ENCODE peak calls at places on chromosome 9, in nine cellular contexts. One of them, this sample, is unnamed.

GRCh38 chr9:86732514-86732913 is 214.8 kb downstream of the GAS1 start:
- DNase-seq in cardiac fibroblast: peak
- DNase-seq in cardiac muscle cell: peak
- DNase-seq in kidney epithelial cell: peak
- DNase-seq in AG04449: no peak
- DNase-seq in AG04450: no peak
- DNase-seq in HCT116: no peak
- DNase-seq in fibroblast of lung: peak
- DNase-seq in lower leg skin: peak
- DNase-seq in this sample: peak

GRCh38 chr9:13139641-13140171 is 139.8 kb downstream of the MPDZ start:
- DNase-seq in cardiac fibroblast: peak
- DNase-seq in cardiac muscle cell: peak
- DNase-seq in kidney epithelial cell: peak
- DNase-seq in AG04449: peak
- DNase-seq in AG04450: peak
- DNase-seq in HCT116: no peak
- DNase-seq in fibroblast of lung: peak
- DNase-seq in lower leg skin: no peak
- DNase-seq in this sample: peak

GRCh38 chr9:8486095-8486494 is 686.5 kb upstream of the DMAC1 start:
- DNase-seq in cardiac fibroblast: peak
- DNase-seq in cardiac muscle cell: peak
- DNase-seq in kidney epithelial cell: peak
- DNase-seq in AG04449: no peak
- DNase-seq in AG04450: no peak
- DNase-seq in HCT116: no peak
- DNase-seq in fibroblast of lung: peak
- DNase-seq in lower leg skin: no peak
- DNase-seq in this sample: no peak

GRCh38 chr9:132511191-132511999 is 71.0 kb upstream of the BARHL1 start:
- DNase-seq in cardiac fibroblast: no peak
- DNase-seq in cardiac muscle cell: no peak
- DNase-seq in kidney epithelial cell: no peak
- DNase-seq in AG04449: no peak
- DNase-seq in AG04450: no peak
- DNase-seq in HCT116: no peak
- DNase-seq in fibroblast of lung: no peak
- DNase-seq in lower leg skin: no peak
- DNase-seq in this sample: peak

GRCh38 chr9:95854386-95855015 is 21.0 kb upstream of the ERCC6L2 start:
- DNase-seq in cardiac fibroblast: peak
- DNase-seq in cardiac muscle cell: peak
- DNase-seq in kidney epithelial cell: no peak
- DNase-seq in AG04449: peak
- DNase-seq in AG04450: peak
- DNase-seq in HCT116: no peak
- DNase-seq in fibroblast of lung: peak
- DNase-seq in lower leg skin: no peak
- DNase-seq in this sample: peak

GRCh38 chr9:89036862-89037261 is 45.6 kb downstream of the S1PR3 start:
- DNase-seq in cardiac fibroblast: no peak
- DNase-seq in cardiac muscle cell: no peak
- DNase-seq in kidney epithelial cell: no peak
- DNase-seq in AG04449: no peak
- DNase-seq in AG04450: no peak
- DNase-seq in HCT116: no peak
- DNase-seq in fibroblast of lung: no peak
- DNase-seq in lower leg skin: no peak
- DNase-seq in this sample: no peak

GRCh38 chr9:76090330-76090729 is 199.9 kb downstream of the PCSK5 start:
- DNase-seq in cardiac fibroblast: no peak
- DNase-seq in cardiac muscle cell: no peak
- DNase-seq in kidney epithelial cell: no peak
- DNase-seq in AG04449: no peak
- DNase-seq in AG04450: no peak
- DNase-seq in HCT116: no peak
- DNase-seq in fibroblast of lung: no peak
- DNase-seq in lower leg skin: no peak
- DNase-seq in this sample: no peak

GRCh38 chr9:83933804-83934203 is 12.6 kb upstream of the KIF27 start:
- DNase-seq in cardiac fibroblast: peak
- DNase-seq in cardiac muscle cell: peak
- DNase-seq in kidney epithelial cell: no peak
- DNase-seq in AG04449: no peak
- DNase-seq in AG04450: no peak
- DNase-seq in HCT116: no peak
- DNase-seq in fibroblast of lung: peak
- DNase-seq in lower leg skin: no peak
- DNase-seq in this sample: no peak

GRCh38 chr9:127187231-127187956 is 65.0 kb upstream of the ANGPTL2 start:
- DNase-seq in cardiac fibroblast: peak
- DNase-seq in cardiac muscle cell: peak
- DNase-seq in kidney epithelial cell: peak
- DNase-seq in AG04449: peak
- DNase-seq in AG04450: peak
- DNase-seq in HCT116: peak
- DNase-seq in fibroblast of lung: peak
- DNase-seq in lower leg skin: peak
- DNase-seq in this sample: peak

GRCh38 chr9:127186799-127187198 is 64.4 kb upstream of the ANGPTL2 start:
- DNase-seq in cardiac fibroblast: no peak
- DNase-seq in cardiac muscle cell: no peak
- DNase-seq in kidney epithelial cell: no peak
- DNase-seq in AG04449: no peak
- DNase-seq in AG04450: no peak
- DNase-seq in HCT116: no peak
- DNase-seq in fibroblast of lung: no peak
- DNase-seq in lower leg skin: no peak
- DNase-seq in this sample: no peak

GRCh38 chr9:127185931-127186781 is 63.7 kb upstream of the ANGPTL2 start:
- DNase-seq in cardiac fibroblast: peak
- DNase-seq in cardiac muscle cell: peak
- DNase-seq in kidney epithelial cell: no peak
- DNase-seq in AG04449: peak
- DNase-seq in AG04450: no peak
- DNase-seq in HCT116: no peak
- DNase-seq in fibroblast of lung: peak
- DNase-seq in lower leg skin: peak
- DNase-seq in this sample: peak

GRCh38 chr9:127189628-127190027 is 67.2 kb upstream of the ANGPTL2 start:
- DNase-seq in cardiac fibroblast: no peak
- DNase-seq in cardiac muscle cell: no peak
- DNase-seq in kidney epithelial cell: no peak
- DNase-seq in AG04449: no peak
- DNase-seq in AG04450: no peak
- DNase-seq in HCT116: no peak
- DNase-seq in fibroblast of lung: no peak
- DNase-seq in lower leg skin: no peak
- DNase-seq in this sample: no peak

GRCh38 chr9:127188396-127188795 is 66.0 kb upstream of the ANGPTL2 start:
- DNase-seq in cardiac fibroblast: no peak
- DNase-seq in cardiac muscle cell: no peak
- DNase-seq in kidney epithelial cell: no peak
- DNase-seq in AG04449: no peak
- DNase-seq in AG04450: no peak
- DNase-seq in HCT116: no peak
- DNase-seq in fibroblast of lung: no peak
- DNase-seq in lower leg skin: no peak
- DNase-seq in this sample: peak
- TF ChIP-seq CTCF in cardiac fibroblast: no peak
- TF ChIP-seq CTCF in cardiac muscle cell: no peak
- TF ChIP-seq CTCF in kidney epithelial cell: no peak
- TF ChIP-seq CTCF in AG04449: no peak
- TF ChIP-seq CTCF in AG04450: no peak
- TF ChIP-seq CTCF in HCT116: no peak
- TF ChIP-seq CTCF in fibroblast of lung: no peak
- TF ChIP-seq CTCF in lower leg skin: no peak
- TF ChIP-seq CTCF in this sample: no peak

GRCh38 chr9:134530724-134531123 is 110.9 kb upstream of the COL5A1 start:
- DNase-seq in cardiac fibroblast: no peak
- DNase-seq in cardiac muscle cell: no peak
- DNase-seq in kidney epithelial cell: no peak
- DNase-seq in AG04449: no peak
- DNase-seq in AG04450: no peak
- DNase-seq in HCT116: no peak
- DNase-seq in fibroblast of lung: no peak
- DNase-seq in lower leg skin: no peak
- DNase-seq in this sample: no peak

GRCh38 chr9:134534661-134535080 is 106.9 kb upstream of the COL5A1 start:
- DNase-seq in cardiac fibroblast: no peak
- DNase-seq in cardiac muscle cell: no peak
- DNase-seq in kidney epithelial cell: no peak
- DNase-seq in AG04449: no peak
- DNase-seq in AG04450: no peak
- DNase-seq in HCT116: no peak
- DNase-seq in fibroblast of lung: peak
- DNase-seq in lower leg skin: no peak
- DNase-seq in this sample: peak

GRCh38 chr9:134532084-134532483 is 109.5 kb upstream of the COL5A1 start:
- DNase-seq in cardiac fibroblast: no peak
- DNase-seq in cardiac muscle cell: no peak
- DNase-seq in kidney epithelial cell: no peak
- DNase-seq in AG04449: no peak
- DNase-seq in AG04450: no peak
- DNase-seq in HCT116: no peak
- DNase-seq in fibroblast of lung: no peak
- DNase-seq in lower leg skin: no peak
- DNase-seq in this sample: peak

GRCh38 chr9:134533850-134534585 is 107.6 kb upstream of the COL5A1 start:
- DNase-seq in cardiac fibroblast: peak
- DNase-seq in cardiac muscle cell: peak
- DNase-seq in kidney epithelial cell: no peak
- DNase-seq in AG04449: no peak
- DNase-seq in AG04450: no peak
- DNase-seq in HCT116: no peak
- DNase-seq in fibroblast of lung: no peak
- DNase-seq in lower leg skin: no peak
- DNase-seq in this sample: peak

GRCh38 chr9:134531251-134531970 is 110.2 kb upstream of the COL5A1 start:
- DNase-seq in cardiac fibroblast: peak
- DNase-seq in cardiac muscle cell: no peak
- DNase-seq in kidney epithelial cell: no peak
- DNase-seq in AG04449: no peak
- DNase-seq in AG04450: no peak
- DNase-seq in HCT116: no peak
- DNase-seq in fibroblast of lung: no peak
- DNase-seq in lower leg skin: no peak
- DNase-seq in this sample: peak
- TF ChIP-seq CTCF in cardiac fibroblast: peak
- TF ChIP-seq CTCF in cardiac muscle cell: no peak
- TF ChIP-seq CTCF in kidney epithelial cell: no peak
- TF ChIP-seq CTCF in AG04449: no peak
- TF ChIP-seq CTCF in AG04450: no peak
- TF ChIP-seq CTCF in HCT116: no peak
- TF ChIP-seq CTCF in fibroblast of lung: no peak
- TF ChIP-seq CTCF in lower leg skin: no peak
- TF ChIP-seq CTCF in this sample: peak

GRCh38 chr9:90916147-90916734 is 114.6 kb downstream of the SYK start:
- DNase-seq in cardiac fibroblast: no peak
- DNase-seq in cardiac muscle cell: no peak
- DNase-seq in kidney epithelial cell: no peak
- DNase-seq in AG04449: no peak
- DNase-seq in AG04450: no peak
- DNase-seq in HCT116: no peak
- DNase-seq in fibroblast of lung: peak
- DNase-seq in lower leg skin: no peak
- DNase-seq in this sample: no peak

GRCh38 chr9:90914868-90915483 is 113.4 kb downstream of the SYK start:
- DNase-seq in cardiac fibroblast: peak
- DNase-seq in cardiac muscle cell: peak
- DNase-seq in kidney epithelial cell: no peak
- DNase-seq in AG04449: no peak
- DNase-seq in AG04450: peak
- DNase-seq in HCT116: peak
- DNase-seq in fibroblast of lung: peak
- DNase-seq in lower leg skin: peak
- DNase-seq in this sample: peak

GRCh38 chr9:90919883-90920282 is 118.3 kb downstream of the SYK start:
- DNase-seq in cardiac fibroblast: no peak
- DNase-seq in cardiac muscle cell: peak
- DNase-seq in kidney epithelial cell: no peak
- DNase-seq in AG04449: no peak
- DNase-seq in AG04450: no peak
- DNase-seq in HCT116: no peak
- DNase-seq in fibroblast of lung: no peak
- DNase-seq in lower leg skin: no peak
- DNase-seq in this sample: no peak

GRCh38 chr9:90914196-90914595 is 112.6 kb downstream of the SYK start:
- DNase-seq in cardiac fibroblast: no peak
- DNase-seq in cardiac muscle cell: no peak
- DNase-seq in kidney epithelial cell: no peak
- DNase-seq in AG04449: no peak
- DNase-seq in AG04450: no peak
- DNase-seq in HCT116: no peak
- DNase-seq in fibroblast of lung: no peak
- DNase-seq in lower leg skin: no peak
- DNase-seq in this sample: no peak

DNA sequence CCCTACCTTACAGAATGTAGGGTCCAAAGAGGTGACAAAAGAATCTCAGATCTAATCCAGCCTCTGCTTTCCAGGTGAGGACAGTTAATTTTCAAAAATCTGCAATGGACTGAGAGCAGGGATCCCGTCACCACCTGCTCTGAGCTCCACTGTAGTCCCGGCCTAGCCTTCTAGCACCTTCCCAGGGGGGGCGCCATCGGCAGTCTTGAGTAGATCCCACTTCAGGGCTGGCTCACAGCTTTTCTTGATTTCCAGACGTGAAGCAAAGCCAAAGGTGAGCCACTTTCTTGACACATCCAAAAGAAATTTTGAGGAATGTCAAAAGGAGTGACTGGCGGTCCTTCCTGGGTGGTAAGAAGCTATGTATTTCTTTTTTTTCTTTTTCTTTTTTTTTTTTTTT is 114.1 kb downstream of the SYK start:
- DNase-seq in cardiac fibroblast: peak
- DNase-seq in cardiac muscle cell: peak
- DNase-seq in kidney epithelial cell: no peak
- DNase-seq in AG04449: no peak
- DNase-seq in AG04450: no peak
- DNase-seq in HCT116: no peak
- DNase-seq in fibroblast of lung: peak
- DNase-seq in lower leg skin: no peak
- DNase-seq in this sample: peak
- TF ChIP-seq CTCF in cardiac fibroblast: peak
- TF ChIP-seq CTCF in cardiac muscle cell: peak
- TF ChIP-seq CTCF in kidney epithelial cell: peak
- TF ChIP-seq CTCF in AG04449: peak
- TF ChIP-seq CTCF in AG04450: peak
- TF ChIP-seq CTCF in HCT116: peak
- TF ChIP-seq CTCF in fibroblast of lung: peak
- TF ChIP-seq CTCF in lower leg skin: no peak
- TF ChIP-seq CTCF in this sample: peak

GRCh38 chr9:131084661-131085369 is 11.5 kb upstream of the AIF1L start:
- DNase-seq in cardiac fibroblast: no peak
- DNase-seq in cardiac muscle cell: no peak
- DNase-seq in kidney epithelial cell: no peak
- DNase-seq in AG04449: no peak
- DNase-seq in AG04450: no peak
- DNase-seq in HCT116: no peak
- DNase-seq in fibroblast of lung: no peak
- DNase-seq in lower leg skin: no peak
- DNase-seq in this sample: no peak

GRCh38 chr9:131081868-131082267 is 14.5 kb upstream of the AIF1L start:
- DNase-seq in cardiac fibroblast: no peak
- DNase-seq in cardiac muscle cell: no peak
- DNase-seq in kidney epithelial cell: no peak
- DNase-seq in AG04449: no peak
- DNase-seq in AG04450: no peak
- DNase-seq in HCT116: no peak
- DNase-seq in fibroblast of lung: no peak
- DNase-seq in lower leg skin: no peak
- DNase-seq in this sample: no peak

GRCh38 chr9:131085370-131086122 is 10.8 kb upstream of the AIF1L start:
- DNase-seq in cardiac fibroblast: no peak
- DNase-seq in cardiac muscle cell: no peak
- DNase-seq in kidney epithelial cell: no peak
- DNase-seq in AG04449: no peak
- DNase-seq in AG04450: no peak
- DNase-seq in HCT116: no peak
- DNase-seq in fibroblast of lung: no peak
- DNase-seq in lower leg skin: no peak
- DNase-seq in this sample: no peak

GRCh38 chr9:131080589-131080988 is 15.7 kb upstream of the AIF1L start:
- DNase-seq in cardiac fibroblast: no peak
- DNase-seq in cardiac muscle cell: no peak
- DNase-seq in kidney epithelial cell: no peak
- DNase-seq in AG04449: no peak
- DNase-seq in AG04450: no peak
- DNase-seq in HCT116: no peak
- DNase-seq in fibroblast of lung: no peak
- DNase-seq in lower leg skin: no peak
- DNase-seq in this sample: peak

GRCh38 chr9:131082774-131083512 is 13.4 kb upstream of the AIF1L start:
- DNase-seq in cardiac fibroblast: no peak
- DNase-seq in cardiac muscle cell: no peak
- DNase-seq in kidney epithelial cell: no peak
- DNase-seq in AG04449: no peak
- DNase-seq in AG04450: no peak
- DNase-seq in HCT116: no peak
- DNase-seq in fibroblast of lung: no peak
- DNase-seq in lower leg skin: no peak
- DNase-seq in this sample: no peak
- TF ChIP-seq CTCF in cardiac fibroblast: no peak
- TF ChIP-seq CTCF in cardiac muscle cell: no peak
- TF ChIP-seq CTCF in kidney epithelial cell: peak
- TF ChIP-seq CTCF in AG04449: no peak
- TF ChIP-seq CTCF in AG04450: no peak
- TF ChIP-seq CTCF in HCT116: no peak
- TF ChIP-seq CTCF in fibroblast of lung: no peak
- TF ChIP-seq CTCF in lower leg skin: no peak
- TF ChIP-seq CTCF in this sample: no peak

This sample was measured in osteoblast.